ENCODE peak calls at places on chromosomes 12 and 14, in five cellular contexts. O is uterus, S is esophagus squamous epithelium, X is breast epithelium, I is A549. Z is an unnamed sample. For H3K4me1, the result is how much of the 10 kb centered on the place peaks cover.

GRCh38 chr14:67172520-67172919 is 16.7 kb upstream of the GARIN2 start:
- DNase-seq in S (no peak), O (no peak), I (no peak), X (no peak), Z (no peak)

GRCh38 chr14:102507026-102507860 is 2.3 kb downstream of the ANKRD9 start:
- DNase-seq in O (no peak), I (no peak), S (no peak), X (no peak), Z (no peak)

GRCh38 chr12:132294121-132295034 is 35.0 kb downstream of the GALNT9 start:
- DNase-seq in S (no peak), X (no peak), O (no peak), I (no peak), Z (no peak)

GRCh38 chr12:72024613-72025012 is 86.0 kb downstream of the TPH2 start:
- DNase-seq in S (no peak), O (no peak), X (no peak), I (no peak), Z (no peak)

GRCh38 chr14:68473794-68474193 is 319.1 kb downstream of the ZFP36L1 start:
- DNase-seq in O (no peak), S (no peak), I (peak), X (no peak), Z (no peak)

GRCh38 chr14:92263681-92264080 is 59.3 kb upstream of the SLC24A4 start:
- DNase-seq in S (no peak), X (no peak), O (no peak), I (no peak), Z (no peak)

GRCh38 chr14:95413289-95414215 is 93.8 kb upstream of the CLMN start:
- DNase-seq in S (no peak), O (no peak), I (no peak), X (no peak), Z (no peak)

GRCh38 chr14:32477406-32477805 is 148.3 kb downstream of the AKAP6 start:
- DNase-seq in O (no peak), S (no peak), I (no peak), X (no peak), Z (no peak)

GRCh38 chr12:90959538-90960139 is 4.7 kb upstream of the CCER1 start:
- DNase-seq in O (no peak), S (no peak), X (no peak), I (peak), Z (no peak)

GRCh38 chr12:12158858-12159257 is 88.1 kb downstream of the BCL2L14 start:
- DNase-seq in I (no peak), X (no peak), O (peak), S (no peak), Z (no peak)

GRCh38 chr14:24741871-24742270 is 107.9 kb upstream of the GZMB start:
- DNase-seq in I (no peak), X (no peak), S (no peak), O (no peak), Z (no peak)

GRCh38 chr14:98945611-98946570 is 326.1 kb downstream of the BCL11B start:
- DNase-seq in S (no peak), X (no peak), I (no peak), O (no peak), Z (no peak)

GRCh38 chr12:96404683-96405082 is 4.4 kb upstream of the CDK17 start:
- DNase-seq in X (no peak), I (no peak), O (no peak), S (no peak), Z (no peak)

GRCh38 chr14:101349108-101349507 is 212.2 kb upstream of the DIO3 start:
- DNase-seq in S (no peak), I (no peak), O (no peak), X (no peak), Z (no peak)

GRCh38 chr12:113227686-113228391 is 6.6 kb downstream of the TPCN1 start:
- DNase-seq in O (no peak), S (no peak), X (no peak), I (no peak), Z (no peak)

GRCh38 chr12:113230315-113231274 is 9.3 kb downstream of the TPCN1 start:
- DNase-seq in X (no peak), S (no peak), O (no peak), I (no peak), Z (no peak)

GRCh38 chr12:113227169-113227568 is 5.9 kb downstream of the TPCN1 start:
- DNase-seq in O (no peak), I (no peak), X (no peak), S (no peak), Z (no peak)

GRCh38 chr12:113226696-113227095 is 5.4 kb downstream of the TPCN1 start:
- DNase-seq in I (no peak), S (no peak), O (no peak), X (no peak), Z (no peak)

DNA sequence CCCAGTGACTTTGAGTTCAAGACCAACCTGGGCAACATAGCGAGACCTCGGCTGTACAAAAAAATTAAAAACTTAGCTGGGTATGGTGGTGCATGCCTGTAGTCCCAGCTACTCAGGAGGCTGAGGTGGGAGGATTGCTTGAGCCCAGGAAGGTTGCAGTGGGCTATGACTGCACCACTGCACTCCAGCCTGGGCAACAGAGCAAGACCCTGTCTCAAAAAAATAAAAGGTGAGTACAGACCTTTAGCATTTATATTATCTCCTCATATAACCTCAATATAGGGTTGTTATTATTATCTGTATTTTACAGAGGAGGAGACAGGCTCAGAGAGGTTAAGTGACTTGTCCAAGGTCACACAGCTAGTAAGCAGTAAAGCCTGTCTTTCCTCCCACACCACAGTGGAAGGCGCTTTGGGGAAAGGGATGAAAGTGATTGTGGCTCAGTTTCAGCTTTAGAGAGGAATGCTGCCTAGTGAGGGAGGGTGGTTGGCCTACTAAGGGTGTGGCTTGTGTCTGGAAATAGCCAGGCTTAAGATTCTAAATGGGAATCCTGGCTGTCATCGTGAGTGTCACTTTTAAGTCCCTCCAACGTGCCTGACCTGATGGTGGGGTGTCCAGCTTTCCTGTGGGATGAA is 7.2 kb downstream of the TPCN1 start:
- DNase-seq in O (no peak), I (no peak), X (no peak), S (no peak), Z (no peak)
- H3K4me1 ChIP-seq in O (under half), I (under half), X (under half), S (half or more), Z (half or more)

DNA sequence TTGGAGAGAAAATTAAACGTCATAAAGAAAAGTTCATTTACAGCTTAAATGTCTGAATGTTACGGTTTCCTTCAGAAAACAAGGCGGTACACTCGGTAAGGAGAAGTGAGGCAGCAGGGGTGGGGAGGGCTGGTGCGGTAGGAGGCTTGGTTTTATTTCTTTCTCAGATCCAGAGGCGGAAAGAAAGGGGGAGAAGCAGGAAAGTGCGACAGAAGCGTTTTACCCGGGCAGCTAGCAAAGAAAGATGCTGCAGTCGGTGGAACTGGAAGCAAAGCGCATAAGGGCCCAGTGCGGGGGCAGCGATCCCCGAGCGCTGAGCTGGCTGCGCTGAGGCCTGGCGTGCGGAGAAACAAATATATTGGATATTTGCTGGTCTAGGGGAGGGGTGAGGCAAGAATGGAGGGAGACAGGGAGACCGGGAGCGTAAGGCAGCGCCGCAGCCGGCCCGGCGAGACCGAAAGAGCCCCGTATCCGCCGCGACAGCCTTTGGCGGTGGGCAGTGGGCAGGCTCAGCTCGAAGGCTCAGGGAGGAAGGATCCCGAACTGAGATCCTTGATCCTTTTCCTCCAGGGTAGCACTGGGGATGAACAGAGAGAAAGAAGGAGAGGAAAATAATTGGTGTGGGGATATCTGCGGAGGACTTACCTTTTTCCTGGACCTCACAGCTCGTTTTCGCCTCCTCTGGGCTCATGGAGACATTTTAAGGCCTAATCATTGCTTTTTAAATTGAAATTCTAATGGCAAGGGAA is 6.4 kb upstream of the HOXC11 start:
- DNase-seq in I (no peak), X (no peak), S (no peak), O (peak), Z (no peak)
- H3K4me3 ChIP-seq in I (no peak), X (no peak), S (no peak), O (peak), Z (no peak)

DNA sequence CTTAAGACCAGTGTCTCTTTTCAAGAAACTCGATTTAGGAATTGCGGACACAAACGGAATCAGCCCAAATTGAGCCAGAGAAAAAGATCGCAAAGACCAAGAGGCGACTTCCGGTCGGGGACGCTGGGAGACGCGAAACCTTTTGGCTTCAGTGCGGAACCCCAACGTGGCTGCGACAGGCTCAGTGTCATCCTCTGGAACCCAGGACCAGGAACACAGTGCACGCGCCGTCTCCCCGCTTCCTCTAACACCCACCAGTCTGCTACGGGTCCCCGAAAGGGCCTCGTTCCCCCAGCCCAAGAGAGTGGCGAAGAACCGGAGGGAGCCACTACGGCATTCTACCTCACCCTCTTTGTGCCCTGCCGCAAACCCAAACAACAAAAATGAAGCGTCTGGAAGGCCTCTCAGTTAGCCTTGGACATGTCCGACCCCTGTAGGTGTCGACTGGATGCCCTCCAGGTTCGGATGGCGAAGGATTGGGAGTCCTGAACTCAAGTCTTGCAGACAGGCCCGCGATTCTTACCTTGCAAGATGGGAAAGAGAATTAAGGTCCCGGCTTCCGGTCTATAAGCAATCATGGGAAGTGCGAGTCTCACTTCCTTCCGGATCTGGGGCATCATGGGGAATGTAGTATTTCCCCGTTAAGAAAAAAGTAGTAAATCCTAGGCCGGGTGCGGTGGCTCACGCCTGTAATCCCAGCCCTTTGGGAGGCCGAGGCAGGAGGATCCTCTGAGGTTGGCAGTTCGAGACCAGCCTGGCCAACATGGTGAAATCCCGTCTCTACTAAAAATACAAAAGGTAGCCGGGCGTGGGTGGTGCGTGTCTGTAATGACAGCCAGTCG is at the start of gene RPL6:
- DNase-seq in X (peak), O (peak), S (peak), I (peak), Z (peak)
- TF ChIP-seq POLR2A in X (peak), O (peak), S (no peak), I (peak), Z (peak)

GRCh38 chr14:23302290-23303225 is at the start of gene PPP1R3E:
- DNase-seq in X (no peak), O (peak), I (peak), S (no peak), Z (peak)
- H3K4me1 ChIP-seq in X (under half), O (under half), I (under half), S (half or more), Z (half or more)

DNA sequence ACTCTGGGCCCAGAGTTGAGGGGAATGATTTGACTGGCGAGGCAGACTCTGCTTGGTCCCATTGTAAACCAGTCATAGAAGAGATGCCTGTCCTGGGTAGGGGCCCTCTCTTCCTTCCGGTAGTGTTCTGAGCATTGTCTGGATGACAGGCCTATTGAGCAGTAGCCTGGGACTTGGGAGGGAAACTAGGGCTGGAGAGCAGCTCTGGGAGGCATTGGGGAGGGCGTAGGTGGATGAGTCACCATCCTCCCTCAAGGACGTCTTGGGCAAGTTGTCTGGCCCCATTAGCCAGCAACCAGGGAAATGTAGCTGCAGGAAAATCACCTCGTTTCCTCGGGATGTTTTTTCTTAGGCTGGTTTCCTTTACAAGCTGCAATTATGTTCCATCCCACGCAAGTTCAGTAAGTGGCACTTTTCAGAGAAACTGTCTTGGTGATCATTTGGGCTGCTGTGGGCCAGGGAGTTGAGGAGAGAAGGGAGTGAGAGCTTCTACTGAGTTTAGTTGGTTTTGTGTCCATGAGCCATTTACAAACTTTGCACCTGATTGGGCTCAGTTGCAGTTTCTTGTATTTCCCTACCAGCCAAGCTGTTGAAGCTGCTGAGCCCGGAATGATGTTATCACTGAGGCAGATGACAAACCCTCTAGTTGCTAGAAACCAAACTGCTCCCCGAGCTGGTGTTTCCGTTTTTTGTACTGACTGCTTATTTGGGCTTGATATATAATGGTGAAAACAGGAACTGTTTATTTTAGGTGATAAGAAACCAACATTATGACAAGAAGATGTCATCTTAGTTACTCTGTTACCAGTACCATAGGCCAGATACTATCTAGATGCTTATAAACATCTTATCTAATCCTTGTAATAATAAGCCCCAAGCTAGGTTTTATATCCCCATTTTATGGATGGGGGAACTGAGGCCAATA is 147.6 kb downstream of the CHST11 start:
- DNase-seq in S (no peak), X (no peak), I (peak), O (peak), Z (no peak)
- H3K4me3 ChIP-seq in S (no peak), X (no peak), I (peak), O (no peak), Z (no peak)

DNA sequence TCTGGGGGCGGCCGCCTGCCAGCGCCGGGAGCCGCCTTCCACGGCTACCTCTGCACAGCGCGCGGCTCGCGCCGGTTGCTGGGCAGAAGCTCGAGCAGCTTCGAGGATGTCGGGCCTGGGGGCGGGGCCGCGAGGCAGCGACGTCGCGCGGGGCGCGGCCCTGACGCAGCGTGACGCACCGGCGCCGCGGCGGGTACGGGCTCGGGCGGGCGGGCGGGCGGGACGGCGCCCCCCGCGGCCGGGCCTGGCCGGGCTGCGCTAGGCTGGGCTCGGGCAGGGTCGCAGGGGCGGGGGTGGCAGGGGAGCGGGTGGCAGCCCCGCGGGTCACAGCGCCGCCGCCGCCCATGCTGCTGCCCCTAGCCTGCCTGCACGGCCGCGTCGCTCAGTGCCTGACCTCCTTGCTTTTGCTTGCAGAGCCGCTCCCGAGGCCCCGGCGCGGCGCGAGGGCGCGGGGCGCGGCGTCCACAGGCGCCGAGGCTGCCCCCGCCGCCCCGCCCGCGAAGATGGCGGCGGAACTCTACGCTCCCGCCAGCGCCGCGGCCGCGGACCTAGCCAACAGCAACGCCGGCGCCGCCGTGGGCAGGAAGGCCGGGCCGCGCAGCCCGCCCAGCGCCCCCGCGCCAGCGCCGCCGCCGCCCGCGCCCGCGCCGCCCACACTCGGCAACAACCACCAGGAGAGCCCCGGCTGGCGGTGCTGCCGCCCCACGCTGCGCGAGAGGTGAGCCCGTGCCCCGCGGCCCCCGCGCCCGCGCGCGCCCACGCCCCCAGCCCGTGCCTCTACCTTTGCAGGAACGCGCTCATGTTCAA is at the start of gene BTBD6:
- DNase-seq in X (peak), I (peak), S (no peak), O (peak), Z (peak)
- TF ChIP-seq POLR2A in X (no peak), I (peak), S (no peak), O (no peak), Z (no peak)

DNA sequence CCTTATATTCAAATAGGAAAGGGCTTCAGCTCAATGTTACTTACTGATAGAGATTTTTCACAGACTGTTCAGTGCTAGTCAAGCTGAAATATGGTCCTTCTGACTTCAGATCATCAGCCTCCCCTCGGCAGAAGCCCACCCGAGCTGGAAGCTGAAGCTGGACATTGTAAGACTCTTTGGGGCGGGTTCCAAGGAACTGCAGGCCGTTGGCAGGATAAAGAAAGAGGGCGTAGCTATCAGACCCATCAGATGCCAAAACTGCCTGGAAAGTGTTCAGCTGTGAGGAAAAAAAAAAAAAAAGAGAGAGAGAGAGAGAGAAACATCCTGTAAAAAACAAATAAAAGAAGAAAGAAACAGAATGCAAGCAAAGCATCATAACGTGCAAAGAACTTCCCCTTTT is 8.8 kb downstream of the NID2 start:
- DNase-seq in X (no peak), O (peak), S (no peak), I (no peak), Z (peak)
- H3K4me1 ChIP-seq in X (under half), O (under half), S (half or more), I (under half), Z (half or more)

DNA sequence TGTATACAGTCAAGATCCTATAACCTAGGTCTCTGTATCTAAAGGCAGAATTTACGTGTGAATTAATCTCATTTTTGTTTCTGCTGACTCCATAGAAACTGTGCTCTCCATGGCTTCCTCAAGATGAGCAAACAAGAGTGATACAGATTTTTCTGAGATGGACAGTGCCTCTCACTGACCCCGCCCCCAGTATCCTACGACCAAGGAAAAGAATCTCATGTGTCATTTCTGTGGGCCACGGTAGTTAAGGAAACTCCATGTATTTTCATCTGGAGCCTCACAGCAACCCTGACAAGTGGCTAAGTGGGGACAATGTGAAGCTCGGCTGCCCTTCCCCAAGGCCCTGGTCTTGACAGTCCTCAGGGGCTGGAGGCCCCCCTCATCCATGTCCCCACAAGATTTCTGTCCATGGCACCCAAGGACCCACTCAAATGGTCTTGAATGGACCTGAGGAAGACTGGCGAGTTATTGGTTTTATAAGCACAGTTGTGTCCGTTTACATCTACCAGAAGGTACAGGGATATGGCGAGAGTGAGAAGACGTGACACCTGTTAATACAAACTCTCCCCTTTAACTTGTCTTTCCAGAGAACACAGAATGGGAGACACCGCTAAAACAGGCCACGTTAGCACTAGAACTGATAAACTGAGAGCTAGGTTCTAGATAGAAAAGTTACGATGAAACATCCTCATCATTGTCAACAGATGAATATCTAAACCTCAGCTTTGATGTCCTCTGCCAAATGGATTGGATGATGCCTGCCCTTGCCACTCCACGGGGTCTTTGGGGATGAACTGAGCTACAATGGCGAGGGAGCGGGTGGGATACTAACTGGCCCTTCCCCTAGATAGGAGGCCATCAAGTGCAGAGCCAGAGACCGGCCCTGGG is 108.4 kb upstream of the EGLN3 start:
- DNase-seq in O (no peak), S (no peak), I (peak), X (no peak), Z (peak)
- H3K4me3 ChIP-seq in O (peak), S (peak), I (peak), X (peak), Z (peak)

Z was measured in esophagus muscularis mucosa.